ENCODE peak calls at places on chromosomes 4 and X, in nine cellular contexts. One of them, this sample, is unnamed.

GRCh38 chr4:177938226-177938625 is 496.0 kb upstream of the AGA start:
- DNase-seq in fibroblast of lung: no peak
- DNase-seq in Panc1: no peak
- DNase-seq in esophagus squamous epithelium: no peak
- DNase-seq in AG10803: no peak
- DNase-seq in endothelial cell: no peak
- DNase-seq in Peyer's patch: no peak
- DNase-seq in GM20000: no peak
- DNase-seq in progenitor cell of endocrine pancreas: no peak
- DNase-seq in this sample: no peak

GRCh38 chr4:18859468-18859867 is 837.9 kb upstream of the LCORL start:
- DNase-seq in fibroblast of lung: no peak
- DNase-seq in Panc1: no peak
- DNase-seq in esophagus squamous epithelium: no peak
- DNase-seq in AG10803: no peak
- DNase-seq in endothelial cell: no peak
- DNase-seq in Peyer's patch: no peak
- DNase-seq in GM20000: no peak
- DNase-seq in progenitor cell of endocrine pancreas: no peak
- DNase-seq in this sample: no peak

GRCh38 chr4:70705856-70706461 is 15.8 kb upstream of the RUFY3 start:
- DNase-seq in fibroblast of lung: no peak
- DNase-seq in Panc1: no peak
- DNase-seq in esophagus squamous epithelium: no peak
- DNase-seq in AG10803: peak; percentile 57
- DNase-seq in endothelial cell: no peak
- DNase-seq in Peyer's patch: no peak
- DNase-seq in GM20000: no peak
- DNase-seq in progenitor cell of endocrine pancreas: no peak
- DNase-seq in this sample: no peak

GRCh38 chr4:85571008-85571407 is 96.1 kb downstream of the ARHGAP24 start:
- DNase-seq in fibroblast of lung: no peak
- DNase-seq in Panc1: no peak
- DNase-seq in esophagus squamous epithelium: no peak
- DNase-seq in AG10803: no peak
- DNase-seq in endothelial cell: no peak
- DNase-seq in Peyer's patch: no peak
- DNase-seq in GM20000: no peak
- DNase-seq in progenitor cell of endocrine pancreas: no peak
- DNase-seq in this sample: no peak

GRCh38 chr4:151100517-151100916 is 1.1 kb downstream of the RPS3A start:
- DNase-seq in fibroblast of lung: no peak
- DNase-seq in Panc1: no peak
- DNase-seq in esophagus squamous epithelium: no peak
- DNase-seq in AG10803: no peak
- DNase-seq in endothelial cell: no peak
- DNase-seq in Peyer's patch: no peak
- DNase-seq in GM20000: no peak
- DNase-seq in progenitor cell of endocrine pancreas: no peak
- DNase-seq in this sample: no peak

GRCh38 chr4:141860974-141861373 is 224.6 kb downstream of the IL15 start:
- DNase-seq in fibroblast of lung: no peak
- DNase-seq in Panc1: no peak
- DNase-seq in esophagus squamous epithelium: no peak
- DNase-seq in AG10803: no peak
- DNase-seq in endothelial cell: no peak
- DNase-seq in Peyer's patch: no peak
- DNase-seq in GM20000: no peak
- DNase-seq in progenitor cell of endocrine pancreas: no peak
- DNase-seq in this sample: no peak

GRCh38 chr4:144645621-144646522 is at the start of gene HHIP:
- DNase-seq in fibroblast of lung: peak; percentile 65
- DNase-seq in Panc1: no peak
- DNase-seq in esophagus squamous epithelium: no peak
- DNase-seq in AG10803: peak; percentile 10
- DNase-seq in endothelial cell: peak; percentile 42
- DNase-seq in Peyer's patch: peak; percentile 53
- DNase-seq in GM20000: peak; percentile 50
- DNase-seq in progenitor cell of endocrine pancreas: peak; percentile 45
- DNase-seq in this sample: peak; percentile 46

GRCh38 chrX:70025464-70025863 is 24.3 kb downstream of the AWAT2 start:
- DNase-seq in fibroblast of lung: no peak
- DNase-seq in Panc1: no peak
- DNase-seq in esophagus squamous epithelium: no peak
- DNase-seq in AG10803: no peak
- DNase-seq in endothelial cell: no peak
- DNase-seq in Peyer's patch: no peak
- DNase-seq in GM20000: no peak
- DNase-seq in progenitor cell of endocrine pancreas: no peak
- DNase-seq in this sample: no peak

GRCh38 chr4:152118108-152118507 is 357.3 kb upstream of the GATB start:
- DNase-seq in fibroblast of lung: no peak
- DNase-seq in Panc1: no peak
- DNase-seq in esophagus squamous epithelium: no peak
- DNase-seq in AG10803: no peak
- DNase-seq in endothelial cell: no peak
- DNase-seq in Peyer's patch: no peak
- DNase-seq in GM20000: no peak
- DNase-seq in progenitor cell of endocrine pancreas: no peak
- DNase-seq in this sample: no peak

GRCh38 chr4:61992351-61992750 is 792.2 kb downstream of the ADGRL3 start:
- DNase-seq in fibroblast of lung: no peak
- DNase-seq in Panc1: no peak
- DNase-seq in esophagus squamous epithelium: no peak
- DNase-seq in AG10803: no peak
- DNase-seq in endothelial cell: no peak
- DNase-seq in Peyer's patch: no peak
- DNase-seq in GM20000: no peak
- DNase-seq in progenitor cell of endocrine pancreas: no peak
- DNase-seq in this sample: no peak

GRCh38 chr4:38804654-38805295 is at the start of gene TLR1:
- DNase-seq in fibroblast of lung: peak; percentile 69
- DNase-seq in Panc1: peak; percentile 30
- DNase-seq in esophagus squamous epithelium: no peak
- DNase-seq in AG10803: peak; percentile 68
- DNase-seq in endothelial cell: no peak
- DNase-seq in Peyer's patch: no peak
- DNase-seq in GM20000: no peak
- DNase-seq in progenitor cell of endocrine pancreas: no peak
- DNase-seq in this sample: no peak

GRCh38 chr4:76614589-76614988 is 179.6 kb downstream of the SHROOM3 start:
- DNase-seq in fibroblast of lung: peak; percentile 65
- DNase-seq in Panc1: no peak
- DNase-seq in esophagus squamous epithelium: no peak
- DNase-seq in AG10803: peak; percentile 96
- DNase-seq in endothelial cell: no peak
- DNase-seq in Peyer's patch: no peak
- DNase-seq in GM20000: no peak
- DNase-seq in progenitor cell of endocrine pancreas: no peak
- DNase-seq in this sample: no peak

GRCh38 chr4:1419708-1420107 is 13.5 kb upstream of the NKX1-1 start:
- DNase-seq in fibroblast of lung: no peak
- DNase-seq in Panc1: no peak
- DNase-seq in esophagus squamous epithelium: no peak
- DNase-seq in AG10803: no peak
- DNase-seq in endothelial cell: no peak
- DNase-seq in Peyer's patch: no peak
- DNase-seq in GM20000: no peak
- DNase-seq in progenitor cell of endocrine pancreas: no peak
- DNase-seq in this sample: no peak

GRCh38 chrX:13398073-13398823 is 78.4 kb upstream of the ATXN3L start:
- DNase-seq in fibroblast of lung: peak; percentile 97
- DNase-seq in Panc1: peak; percentile 84
- DNase-seq in esophagus squamous epithelium: no peak
- DNase-seq in AG10803: peak; percentile 99
- DNase-seq in endothelial cell: no peak
- DNase-seq in Peyer's patch: peak; percentile 49
- DNase-seq in GM20000: no peak
- DNase-seq in progenitor cell of endocrine pancreas: no peak
- DNase-seq in this sample: no peak

GRCh38 chrX:119272882-119273806 is 37.1 kb downstream of the PGRMC1 start:
- DNase-seq in fibroblast of lung: peak; percentile 44
- DNase-seq in Panc1: no peak
- DNase-seq in esophagus squamous epithelium: no peak
- DNase-seq in AG10803: peak; percentile 46
- DNase-seq in endothelial cell: peak; percentile 66
- DNase-seq in Peyer's patch: peak; percentile 64
- DNase-seq in GM20000: peak; percentile 59
- DNase-seq in progenitor cell of endocrine pancreas: no peak
- DNase-seq in this sample: peak; percentile 47

GRCh38 chrX:1453390-1453783 is 678 bp upstream of the ASMTL start:
- DNase-seq in fibroblast of lung: no peak
- DNase-seq in Panc1: no peak
- DNase-seq in esophagus squamous epithelium: no peak
- DNase-seq in AG10803: no peak
- DNase-seq in endothelial cell: no peak
- DNase-seq in Peyer's patch: no peak
- DNase-seq in GM20000: peak; percentile 60
- DNase-seq in progenitor cell of endocrine pancreas: no peak
- DNase-seq in this sample: no peak

DNA sequence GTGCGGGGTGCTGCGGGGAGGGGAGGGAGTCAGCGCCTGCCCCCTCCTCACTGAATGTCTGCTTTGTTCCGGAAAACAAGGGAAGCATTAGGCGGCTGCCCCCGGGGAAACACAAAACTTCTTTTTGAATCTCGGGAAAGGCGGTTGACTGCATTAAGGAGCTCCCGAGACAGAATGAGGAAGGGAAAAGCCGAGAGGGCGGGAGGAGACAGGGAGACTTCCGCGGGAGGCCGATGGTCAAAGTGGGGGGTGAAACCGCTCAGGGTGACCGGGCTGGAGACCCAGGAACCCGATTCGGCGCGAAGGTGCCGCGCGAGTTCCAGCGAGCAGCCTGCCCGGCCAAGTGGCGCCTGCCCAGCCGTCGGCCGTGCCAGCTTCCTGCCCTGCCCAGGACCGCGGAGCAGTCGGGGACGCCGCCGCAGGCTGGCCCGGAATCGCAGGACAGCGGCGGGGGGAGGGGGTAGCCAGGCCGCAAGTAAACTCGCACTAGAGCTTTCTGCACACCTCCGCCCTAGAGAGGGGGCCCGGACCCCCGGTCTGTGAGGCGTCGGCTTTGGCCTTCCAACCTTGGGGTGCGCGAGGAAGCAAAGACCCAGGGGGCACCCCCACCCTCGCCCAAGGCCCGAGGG is 55.1 kb upstream of the BCOR start:
- DNase-seq in fibroblast of lung: no peak
- DNase-seq in Panc1: no peak
- DNase-seq in esophagus squamous epithelium: no peak
- DNase-seq in AG10803: no peak
- DNase-seq in endothelial cell: no peak
- DNase-seq in Peyer's patch: no peak
- DNase-seq in GM20000: peak; percentile 48
- DNase-seq in progenitor cell of endocrine pancreas: no peak
- DNase-seq in this sample: no peak
- TF ChIP-seq CTCF in fibroblast of lung: no peak
- TF ChIP-seq CTCF in Panc1: no peak
- TF ChIP-seq CTCF in esophagus squamous epithelium: no peak
- TF ChIP-seq CTCF in AG10803: no peak
- TF ChIP-seq CTCF in endothelial cell: no peak
- TF ChIP-seq CTCF in Peyer's patch: no peak
- TF ChIP-seq CTCF in GM20000: no peak
- TF ChIP-seq CTCF in progenitor cell of endocrine pancreas: no peak
- TF ChIP-seq CTCF in this sample: no peak

GRCh38 chr4:146243141-146243882 is 29.0 kb downstream of the REELD1 start:
- DNase-seq in fibroblast of lung: no peak
- DNase-seq in Panc1: no peak
- DNase-seq in esophagus squamous epithelium: no peak
- DNase-seq in AG10803: no peak
- DNase-seq in endothelial cell: no peak
- DNase-seq in Peyer's patch: no peak
- DNase-seq in GM20000: peak; percentile 84
- DNase-seq in progenitor cell of endocrine pancreas: no peak
- DNase-seq in this sample: peak; percentile 92
- TF ChIP-seq CTCF in fibroblast of lung: peak; percentile 25
- TF ChIP-seq CTCF in Panc1: peak; percentile 61
- TF ChIP-seq CTCF in esophagus squamous epithelium: no peak
- TF ChIP-seq CTCF in AG10803: peak; percentile 21
- TF ChIP-seq CTCF in endothelial cell: peak; percentile 61
- TF ChIP-seq CTCF in Peyer's patch: peak; percentile 41
- TF ChIP-seq CTCF in GM20000: peak; percentile 67
- TF ChIP-seq CTCF in progenitor cell of endocrine pancreas: peak; percentile 43
- TF ChIP-seq CTCF in this sample: peak; percentile 85

GRCh38 chrX:107102980-107103379 is 15.6 kb downstream of the RBM41 start:
- DNase-seq in fibroblast of lung: peak; percentile 6
- DNase-seq in Panc1: no peak
- DNase-seq in esophagus squamous epithelium: no peak
- DNase-seq in AG10803: no peak
- DNase-seq in endothelial cell: no peak
- DNase-seq in Peyer's patch: no peak
- DNase-seq in GM20000: no peak
- DNase-seq in progenitor cell of endocrine pancreas: no peak
- DNase-seq in this sample: no peak
- TF ChIP-seq CTCF in fibroblast of lung: no peak
- TF ChIP-seq CTCF in Panc1: peak; percentile 11
- TF ChIP-seq CTCF in esophagus squamous epithelium: no peak
- TF ChIP-seq CTCF in AG10803: peak; percentile 14
- TF ChIP-seq CTCF in endothelial cell: no peak
- TF ChIP-seq CTCF in Peyer's patch: no peak
- TF ChIP-seq CTCF in GM20000: no peak
- TF ChIP-seq CTCF in progenitor cell of endocrine pancreas: peak; percentile 10
- TF ChIP-seq CTCF in this sample: no peak

DNA sequence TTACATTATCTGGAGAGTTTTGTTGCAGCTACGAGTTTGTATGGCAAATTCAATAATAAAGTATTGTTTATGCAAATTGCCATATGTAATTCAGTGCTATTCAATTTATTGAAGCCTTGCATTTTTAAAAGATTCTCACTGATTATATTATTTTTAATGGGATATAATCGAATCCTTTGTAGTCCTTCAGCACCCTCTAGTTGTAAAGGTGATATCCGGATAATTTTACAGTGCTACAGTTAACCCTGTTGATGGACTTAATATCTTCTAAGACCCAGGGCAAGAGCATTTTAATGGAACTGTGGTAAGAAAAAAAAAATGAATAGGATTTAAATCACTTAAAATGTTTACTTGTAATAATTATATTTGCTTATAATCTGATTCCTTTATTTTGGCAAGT is 48.5 kb upstream of the GRIA2 start:
- DNase-seq in fibroblast of lung: peak; percentile 51
- DNase-seq in Panc1: no peak
- DNase-seq in esophagus squamous epithelium: no peak
- DNase-seq in AG10803: peak; percentile 22
- DNase-seq in endothelial cell: no peak
- DNase-seq in Peyer's patch: no peak
- DNase-seq in GM20000: no peak
- DNase-seq in progenitor cell of endocrine pancreas: no peak
- DNase-seq in this sample: no peak
- TF ChIP-seq CTCF in fibroblast of lung: no peak
- TF ChIP-seq CTCF in Panc1: peak; percentile 26
- TF ChIP-seq CTCF in esophagus squamous epithelium: no peak
- TF ChIP-seq CTCF in AG10803: peak; percentile 50
- TF ChIP-seq CTCF in endothelial cell: no peak
- TF ChIP-seq CTCF in Peyer's patch: no peak
- TF ChIP-seq CTCF in GM20000: no peak
- TF ChIP-seq CTCF in progenitor cell of endocrine pancreas: no peak
- TF ChIP-seq CTCF in this sample: no peak

GRCh38 chrX:149831473-149831872 is 49.5 kb upstream of the MAGEA8 start:
- DNase-seq in fibroblast of lung: no peak
- DNase-seq in Panc1: no peak
- DNase-seq in esophagus squamous epithelium: no peak
- DNase-seq in AG10803: no peak
- DNase-seq in endothelial cell: no peak
- DNase-seq in Peyer's patch: no peak
- DNase-seq in GM20000: no peak
- DNase-seq in progenitor cell of endocrine pancreas: no peak
- DNase-seq in this sample: no peak
- TF ChIP-seq CTCF in fibroblast of lung: no peak
- TF ChIP-seq CTCF in Panc1: peak; percentile 21
- TF ChIP-seq CTCF in esophagus squamous epithelium: no peak
- TF ChIP-seq CTCF in AG10803: no peak
- TF ChIP-seq CTCF in endothelial cell: no peak
- TF ChIP-seq CTCF in Peyer's patch: no peak
- TF ChIP-seq CTCF in GM20000: no peak
- TF ChIP-seq CTCF in progenitor cell of endocrine pancreas: no peak
- TF ChIP-seq CTCF in this sample: no peak